ENCODE peak calls at places on chromosomes 11 and 22, in five cellular contexts. Y is adrenal gland, O is ovary, H is uterus, A is transverse colon. U is an unnamed sample.

GRCh38 chr22:48210812-48211211 is 1448.4 kb downstream of the TBC1D22A start:
- DNase-seq in A (no peak), H (no peak), Y (no peak), O (no peak), U (no peak)

GRCh38 chr11:27012254-27012921 is 18.5 kb downstream of the FIBIN start:
- DNase-seq in H (no peak), A (peak), O (peak), Y (no peak), U (no peak)

GRCh38 chr11:110373061-110373702 is 56.6 kb upstream of the FDX1 start:
- DNase-seq in H (no peak), A (no peak), Y (peak), O (no peak), U (no peak)

GRCh38 chr11:69934861-69935494 is 115.8 kb upstream of the FGF3 start:
- DNase-seq in Y (no peak), O (no peak), H (no peak), A (no peak), U (no peak)

GRCh38 chr11:122556605-122557004 is 98.9 kb upstream of the UBASH3B start:
- DNase-seq in H (no peak), Y (no peak), O (peak), A (peak), U (no peak)

GRCh38 chr22:44838316-44839016 is 86.1 kb downstream of the ARHGAP8 start:
- DNase-seq in O (peak), A (no peak), Y (no peak), H (no peak), U (no peak)

GRCh38 chr22:33400891-33401290 is 342.7 kb upstream of the SYN3 start:
- DNase-seq in H (no peak), Y (no peak), O (no peak), A (no peak), U (no peak)

GRCh38 chr11:4134844-4135243 is 40.2 kb downstream of the RRM1 start:
- DNase-seq in Y (no peak), A (no peak), H (no peak), O (no peak), U (no peak)

GRCh38 chr11:133219543-133219942 is 312.8 kb downstream of the OPCML start:
- DNase-seq in H (no peak), O (no peak), A (no peak), Y (no peak), U (no peak)

GRCh38 chr22:25488244-25489020 is 76.0 kb upstream of the GRK3 start:
- DNase-seq in O (peak), H (peak), A (peak), Y (peak), U (peak)

GRCh38 chr11:2653930-2654739 is 45.7 kb downstream of the KCNQ1OT1 start:
- DNase-seq in H (no peak), O (no peak), A (no peak), Y (peak), U (no peak)

GRCh38 chr11:3126901-3127691 is 38.0 kb downstream of the OSBPL5 start:
- DNase-seq in Y (no peak), H (peak), A (no peak), O (no peak), U (peak)

GRCh38 chr11:86688398-86689179 is 16.2 kb upstream of the ME3 start:
- DNase-seq in H (no peak), O (no peak), A (no peak), Y (peak), U (peak)

GRCh38 chr11:61782841-61783240 is 9.6 kb downstream of the TMEM258 start:
- DNase-seq in H (no peak), O (no peak), Y (no peak), A (no peak), U (no peak)

GRCh38 chr11:122163420-122163819 is 47.4 kb upstream of the BLID start:
- DNase-seq in A (no peak), Y (no peak), O (no peak), H (no peak), U (no peak)

GRCh38 chr11:61545921-61546320 is 35.0 kb downstream of the SYT7 start:
- DNase-seq in O (no peak), A (no peak), Y (no peak), H (no peak), U (no peak)

DNA sequence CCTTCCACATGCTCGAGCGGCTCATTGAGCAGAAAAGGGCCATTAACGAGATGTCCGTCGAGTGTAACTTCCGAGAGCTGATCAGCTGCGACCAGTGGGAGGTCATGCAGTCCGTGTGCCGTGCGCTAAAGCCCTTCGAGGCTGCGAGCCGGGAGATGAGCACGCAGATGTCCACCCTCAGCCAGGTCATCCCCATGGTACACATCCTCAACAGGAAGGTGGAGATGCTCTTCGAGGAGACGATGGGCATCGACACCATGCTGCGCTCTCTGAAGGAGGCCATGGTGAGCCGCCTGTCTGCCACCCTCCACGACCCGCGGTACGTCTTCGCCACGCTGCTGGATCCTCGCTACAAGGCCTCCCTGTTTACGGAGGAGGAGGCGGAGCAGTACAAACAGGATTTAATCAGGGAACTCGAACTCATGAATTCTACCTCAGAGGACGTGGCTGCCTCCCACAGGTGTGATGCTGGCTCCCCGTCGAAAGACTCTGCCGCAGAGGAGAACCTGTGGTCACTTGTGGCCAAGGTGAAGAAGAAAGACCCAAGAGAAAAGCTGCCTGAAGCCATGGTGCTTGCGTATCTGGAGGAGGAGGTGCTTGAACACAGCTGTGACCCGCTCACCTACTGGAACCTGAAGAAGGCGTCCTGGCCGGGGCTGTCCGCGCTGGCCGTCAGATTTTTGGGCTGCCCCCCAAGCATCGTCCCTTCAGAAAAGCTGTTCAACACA is 31.7 kb downstream of the ALG12 start:
- DNase-seq in O (no peak), H (no peak), Y (no peak), A (no peak), U (no peak)
- TF ChIP-seq POLR2A in O (no peak), H (no peak), Y (no peak), A (no peak), U (no peak)

GRCh38 chr11:57802411-57802810 is 40.8 kb downstream of the CTNND1 start:
- DNase-seq in O (no peak), Y (no peak), A (no peak), H (no peak), U (no peak)

GRCh38 chr11:57804466-57804865 is 42.9 kb downstream of the CTNND1 start:
- DNase-seq in Y (no peak), H (no peak), O (no peak), A (no peak), U (no peak)

GRCh38 chr11:57801185-57801490 is 39.5 kb downstream of the CTNND1 start:
- DNase-seq in A (no peak), Y (no peak), H (no peak), O (no peak), U (no peak)

GRCh38 chr11:57798905-57799559 is 37.4 kb downstream of the CTNND1 start:
- DNase-seq in O (no peak), H (no peak), Y (peak), A (peak), U (peak)

DNA sequence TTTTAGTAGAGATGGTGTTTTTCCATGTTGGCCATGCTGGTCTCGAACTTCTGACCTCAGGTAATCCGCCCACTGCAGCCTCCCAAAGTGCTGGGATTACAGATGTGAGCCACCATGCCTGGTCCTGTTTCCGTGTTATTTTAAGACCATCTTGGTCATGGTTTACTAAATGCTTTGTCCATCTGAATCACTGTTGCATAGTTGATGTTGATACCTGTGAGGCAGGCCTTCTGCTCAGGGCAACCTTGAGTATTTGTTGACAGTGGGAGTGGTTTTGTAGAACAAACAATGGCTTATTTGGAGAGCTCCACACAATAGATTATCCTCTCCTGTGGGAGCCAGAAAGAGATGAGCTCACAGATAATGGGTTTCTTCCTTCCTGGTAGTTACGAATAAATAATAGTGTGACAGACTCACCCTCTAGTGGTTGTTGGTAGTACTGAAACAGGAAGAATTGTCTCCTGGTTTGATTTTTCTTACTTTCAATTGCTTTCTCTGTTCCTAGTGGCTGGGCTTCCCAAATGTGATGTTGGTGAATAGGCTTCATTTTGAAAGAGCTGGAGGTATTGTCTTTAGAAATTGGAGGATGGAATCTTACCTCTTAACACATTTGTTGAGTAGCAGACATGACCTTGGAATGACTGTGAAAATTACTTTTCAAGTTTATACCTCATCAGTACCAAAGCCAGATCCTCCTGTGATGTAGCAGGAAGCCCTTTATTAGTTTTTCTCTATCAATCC is 39.0 kb downstream of the CTNND1 start:
- DNase-seq in O (no peak), Y (peak), H (no peak), A (no peak), U (no peak)
- TF ChIP-seq POLR2A in O (no peak), Y (no peak), H (no peak), A (no peak), U (no peak)

GRCh38 chr11:17015639-17016125 is 1.5 kb upstream of the PLEKHA7 start:
- DNase-seq in H (no peak), O (peak), A (peak), Y (no peak), U (no peak)

GRCh38 chr11:17014774-17015638 is 792 bp upstream of the PLEKHA7 start:
- DNase-seq in H (no peak), Y (no peak), O (no peak), A (peak), U (no peak)

GRCh38 chr11:17012712-17013547 is 1.3 kb downstream of the PLEKHA7 start:
- DNase-seq in H (no peak), Y (no peak), O (peak), A (peak), U (no peak)

GRCh38 chr11:17013548-17014320 is 480 bp downstream of the PLEKHA7 start:
- DNase-seq in Y (no peak), A (peak), H (no peak), O (peak), U (no peak)

GRCh38 chr11:17014321-17014773 is at the start of gene PLEKHA7:
- DNase-seq in A (peak), Y (no peak), O (peak), H (no peak), U (no peak)
- TF ChIP-seq POLR2A in A (no peak), Y (no peak), O (no peak), H (no peak), U (no peak)

GRCh38 chr11:58508814-58509213 is 909 bp upstream of the OR5B21 start:
- DNase-seq in O (no peak), A (no peak), Y (no peak), H (no peak), U (no peak)
- TF ChIP-seq POLR2A in O (no peak), A (no peak), Y (no peak), H (no peak), U (no peak)

GRCh38 chr11:66069715-66070603 is at the start of gene PACS1:
- DNase-seq in Y (peak), O (peak), H (peak), A (peak), U (peak)
- TF ChIP-seq POLR2A in Y (peak), O (peak), H (peak), A (peak), U (peak)

DNA sequence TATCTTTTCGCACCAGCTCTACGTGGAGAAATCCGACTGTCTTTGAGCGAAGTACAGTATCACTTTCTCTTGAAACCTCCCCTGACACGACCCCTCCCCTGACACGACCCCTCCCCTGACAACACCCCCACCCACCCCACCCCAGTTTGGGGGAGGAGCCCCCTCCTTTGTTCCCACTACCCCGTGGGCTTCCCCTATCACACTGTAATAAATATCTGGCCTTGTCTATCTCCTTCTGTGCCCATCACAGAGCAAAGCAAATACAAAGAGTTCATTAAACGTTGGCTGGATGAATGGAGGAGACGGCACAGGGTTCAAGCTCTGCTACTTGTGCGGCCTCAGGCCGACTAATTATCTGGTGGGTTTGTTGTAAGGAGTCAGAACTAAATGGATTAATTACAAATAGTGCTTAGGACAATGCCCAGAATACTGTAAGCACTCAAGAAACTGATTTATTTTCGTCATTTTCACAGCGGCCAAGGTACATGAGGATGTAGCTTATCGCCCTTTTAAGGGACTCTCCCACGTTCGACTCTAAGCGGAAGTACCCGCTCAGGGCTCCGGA is 640 bp upstream of the GGA1 start:
- DNase-seq in H (no peak), A (peak), Y (no peak), O (peak), U (no peak)
- TF ChIP-seq POLR2A in H (no peak), A (no peak), Y (no peak), O (no peak), U (no peak)

DNA sequence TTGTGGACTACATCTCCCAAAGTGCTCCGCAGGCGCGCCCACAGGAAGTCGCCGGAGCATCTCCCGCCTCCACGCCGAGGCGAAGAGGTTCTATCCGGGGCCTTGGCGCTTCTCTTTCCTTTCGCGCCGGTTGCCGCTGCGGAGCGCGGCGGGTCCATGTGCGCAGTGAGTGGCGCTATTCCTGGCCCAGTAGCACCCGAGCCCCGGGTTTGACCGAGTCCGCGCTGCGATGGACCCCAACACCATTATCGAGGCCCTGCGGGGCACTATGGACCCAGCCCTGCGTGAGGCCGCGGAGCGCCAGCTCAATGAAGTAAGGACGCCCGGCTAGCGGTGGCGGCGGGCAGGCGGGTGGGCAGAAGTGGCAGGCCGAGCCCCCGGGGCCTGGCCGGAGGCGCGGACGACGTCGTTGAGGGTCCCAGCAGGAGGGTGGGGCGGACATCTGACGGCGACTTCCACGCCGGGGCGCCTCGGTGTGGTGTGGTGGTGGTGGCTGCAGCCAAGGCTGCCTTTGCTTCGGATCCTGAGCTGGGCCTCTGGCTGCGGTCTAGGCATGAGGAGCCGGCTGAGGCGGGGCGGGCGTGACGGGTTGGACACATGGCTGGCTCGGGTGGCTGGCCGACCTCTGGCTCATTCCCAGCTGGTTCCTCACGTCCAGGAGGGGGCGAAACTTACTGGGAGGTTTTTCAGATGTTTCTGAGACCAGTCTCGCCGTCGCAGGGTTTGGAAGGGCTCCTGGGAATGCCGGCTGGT is at the start of gene IPO7:
- DNase-seq in Y (peak), H (peak), A (peak), O (peak), U (peak)
- TF ChIP-seq POLR2A in Y (peak), H (peak), A (peak), O (peak), U (peak)